ENCODE peak calls at places on chromosomes 3 and 15, in four cellular contexts. L is spleen, D is suprapubic skin, S is stomach. V is an unnamed sample.

GRCh38 chr3:134086616-134087015 is 56.9 kb upstream of the SLCO2A1 start:
- DNase-seq in D (no peak), S (no peak), L (peak), V (no peak)

GRCh38 chr3:127820871-127821853 is 1.2 kb downstream of the MGLL start:
- DNase-seq in L (peak), S (peak), D (no peak), V (no peak)

GRCh38 chr3:37309945-37310665 is 135.7 kb upstream of the LRRFIP2 start:
- DNase-seq in D (no peak), S (no peak), L (no peak), V (no peak)

GRCh38 chr15:98855815-98856539 is 151.6 kb downstream of the PGPEP1L start:
- DNase-seq in S (no peak), D (no peak), L (no peak), V (no peak)

GRCh38 chr15:83365370-83365938 is 81.0 kb upstream of the BNC1 start:
- DNase-seq in D (no peak), L (no peak), S (no peak), V (peak)

GRCh38 chr3:186640473-186640818 is 247 bp downstream of the FETUB start:
- DNase-seq in L (no peak), S (no peak), D (no peak), V (no peak)

GRCh38 chr15:84981711-84982300 is at the start of gene PDE8A:
- DNase-seq in D (peak), S (peak), L (no peak), V (no peak)

GRCh38 chr15:94004697-94005096 is 226.7 kb upstream of the MCTP2 start:
- DNase-seq in D (peak), S (no peak), L (no peak), V (no peak)

GRCh38 chr15:90818251-90819210 is 49.9 kb upstream of the FURIN start:
- DNase-seq in D (no peak), S (peak), L (peak), V (no peak)

GRCh38 chr15:28106294-28107110 is 7.4 kb upstream of the OCA2 start:
- DNase-seq in S (no peak), D (peak), L (peak), V (no peak)

GRCh38 chr3:167483708-167484475 is 10.1 kb upstream of the SERPINI2 start:
- DNase-seq in D (no peak), L (no peak), S (no peak), V (no peak)

GRCh38 chr3:132561003-132561402 is 36.1 kb upstream of the ACKR4 start:
- DNase-seq in D (no peak), L (no peak), S (no peak), V (no peak)

GRCh38 chr3:10968390-10968789 is 24.2 kb upstream of the SLC6A1 start:
- DNase-seq in D (no peak), S (no peak), L (peak), V (no peak)

GRCh38 chr15:79093352-79093935 is 2.9 kb upstream of the RASGRF1 start:
- DNase-seq in S (no peak), D (no peak), L (peak), V (no peak)

GRCh38 chr3:169596126-169596525 is 67.4 kb downstream of the MECOM start:
- DNase-seq in L (no peak), D (no peak), S (no peak), V (no peak)

GRCh38 chr15:52680041-52680391 is 828 bp upstream of the ATOSA start:
- DNase-seq in D (no peak), S (no peak), L (no peak), V (no peak)

GRCh38 chr15:52680756-52681155 is 1.6 kb upstream of the ATOSA start:
- DNase-seq in L (no peak), D (no peak), S (no peak), V (no peak)

GRCh38 chr15:52678036-52678467 is 1.1 kb downstream of the ATOSA start:
- DNase-seq in L (peak), S (peak), D (peak), V (no peak)

GRCh38 chr15:52678468-52679231 is 538 bp downstream of the ATOSA start:
- DNase-seq in L (peak), S (peak), D (peak), V (no peak)

GRCh38 chr15:52679232-52680040 is at the start of gene ATOSA:
- DNase-seq in S (peak), D (peak), L (peak), V (peak)
- TF ChIP-seq POLR2AphosphoS5 in S (peak), D (no peak), L (peak), V (peak)

GRCh38 chr3:108227131-108227530 is 4.9 kb upstream of the IFT57 start:
- DNase-seq in S (no peak), L (no peak), D (no peak), V (no peak)

GRCh38 chr3:108222813-108223307 is 636 bp upstream of the IFT57 start:
- DNase-seq in S (no peak), D (no peak), L (no peak), V (no peak)

GRCh38 chr3:108223928-108224327 is 1.7 kb upstream of the IFT57 start:
- DNase-seq in S (no peak), D (no peak), L (no peak), V (no peak)

GRCh38 chr3:108221911-108222812 is at the start of gene IFT57:
- DNase-seq in S (peak), D (peak), L (peak), V (peak)

DNA sequence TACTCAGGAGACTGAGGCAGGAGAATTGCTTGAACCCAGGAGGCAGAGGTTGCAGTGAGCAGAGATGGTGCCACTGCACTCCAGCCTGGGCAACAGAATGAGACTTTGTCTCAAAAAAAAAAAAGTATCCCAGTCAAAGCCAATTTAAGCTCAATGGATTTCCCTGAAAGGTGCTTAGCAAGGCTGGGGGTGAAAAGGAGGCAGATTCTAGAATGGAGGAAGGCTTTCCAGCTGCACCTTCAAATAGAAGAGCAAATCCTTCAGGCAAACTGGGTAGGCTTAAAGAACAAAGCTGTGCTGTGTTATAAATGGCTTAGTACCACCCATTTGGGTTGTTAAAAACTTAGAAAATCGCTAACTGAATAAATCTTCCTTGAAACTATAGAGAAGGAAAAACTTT is 3.0 kb upstream of the IFT57 start:
- DNase-seq in S (no peak), L (no peak), D (no peak), V (no peak)
- TF ChIP-seq POLR2AphosphoS5 in S (no peak), L (no peak), D (no peak), V (no peak)

DNA sequence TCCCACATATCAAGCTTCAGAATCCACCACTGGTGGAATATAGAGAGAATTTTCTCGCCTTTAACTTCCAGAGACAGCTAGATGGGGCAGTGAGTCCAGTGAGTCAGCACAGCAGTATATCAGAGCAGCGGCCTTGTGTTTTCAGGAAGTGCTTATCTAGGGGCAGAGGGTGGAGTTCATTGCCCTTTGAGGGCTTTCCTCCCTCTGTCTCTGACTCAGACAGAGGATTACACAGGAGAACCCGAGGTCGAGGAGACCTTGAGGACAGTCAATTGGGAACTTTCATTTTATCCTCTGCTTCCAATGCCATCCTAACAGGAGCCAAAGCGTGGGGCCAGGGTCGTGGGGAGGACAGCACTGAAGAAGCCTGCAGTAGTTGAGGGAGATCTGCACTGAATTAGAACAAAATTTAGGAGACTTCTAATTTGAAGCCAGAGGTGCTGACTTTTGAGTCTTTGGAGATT is 109.6 kb upstream of the UMPS start:
- DNase-seq in S (peak), L (no peak), D (no peak), V (no peak)
- TF ChIP-seq POLR2AphosphoS5 in S (peak), L (peak), D (no peak), V (no peak)

DNA sequence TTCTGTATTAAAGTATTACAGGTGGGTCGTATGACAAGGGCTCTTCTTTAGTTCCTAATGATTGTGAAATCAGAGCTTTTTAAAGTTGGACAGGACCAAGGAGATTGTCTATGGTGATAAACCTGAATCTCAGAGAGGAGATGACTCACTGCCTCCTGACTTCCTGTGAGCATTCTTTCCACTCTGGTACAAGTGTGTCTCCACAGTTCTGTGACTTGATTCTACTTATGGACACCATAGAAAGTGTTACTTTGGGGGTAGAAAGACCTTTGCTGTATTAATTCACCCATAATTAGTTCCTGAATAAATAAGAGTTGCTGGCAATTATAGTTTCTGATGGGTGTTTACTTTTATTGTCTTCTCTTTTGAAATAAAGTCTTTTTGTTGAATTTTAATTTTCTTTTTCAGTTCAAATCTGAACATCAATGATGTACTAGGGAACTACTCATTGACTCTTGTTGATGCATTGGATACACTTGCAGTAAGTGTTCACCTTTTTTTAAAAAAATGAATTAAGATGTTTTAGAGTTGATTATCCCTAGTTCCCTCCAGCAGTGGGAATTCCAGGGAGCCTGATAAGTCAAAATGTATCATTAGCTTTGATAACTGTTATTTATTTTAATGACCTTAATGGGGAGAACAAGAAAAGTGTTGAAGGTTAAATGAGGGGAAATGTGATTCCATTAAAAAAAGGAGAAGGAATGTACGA is 7.4 kb downstream of the EDEM1 start:
- DNase-seq in L (no peak), S (no peak), D (no peak), V (peak)
- TF ChIP-seq POLR2AphosphoS5 in L (no peak), S (peak), D (no peak), V (peak)

GRCh38 chr3:160225181-160226025 is at the start of gene C3orf80:
- DNase-seq in S (peak), L (peak), D (no peak), V (peak)
- TF ChIP-seq POLR2AphosphoS5 in S (no peak), L (no peak), D (no peak), V (peak)

V was measured in HCT116.